ENCODE peak calls at places on chromosomes 7 and 10, in nine cellular contexts. One of them, this sample, is unnamed.

GRCh38 chr10:27542812-27543211 is 38.7 kb downstream of the RAB18 start:
- DNase-seq in stomach: no peak
- DNase-seq in GM12878: no peak
- DNase-seq in mucosa of descending colon: no peak
- DNase-seq in lung: no peak
- DNase-seq in AG04449: peak; percentile 17
- DNase-seq in progenitor cell of endocrine pancreas: no peak
- DNase-seq in fibroblast of pulmonary artery: peak; percentile 57
- DNase-seq in PC-3: no peak
- DNase-seq in this sample: no peak

GRCh38 chr10:11810313-11810766 is 12.8 kb upstream of the PROSER2 start:
- DNase-seq in lung: no peak
- DNase-seq in AG04449: no peak
- DNase-seq in GM12878: no peak
- DNase-seq in mucosa of descending colon: no peak
- DNase-seq in PC-3: peak; percentile 41
- DNase-seq in fibroblast of pulmonary artery: peak; percentile 58
- DNase-seq in stomach: no peak
- DNase-seq in progenitor cell of endocrine pancreas: no peak
- DNase-seq in this sample: no peak

GRCh38 chr7:140174217-140174616 is 2.6 kb downstream of the KDM7A start:
- DNase-seq in stomach: no peak
- DNase-seq in AG04449: no peak
- DNase-seq in mucosa of descending colon: no peak
- DNase-seq in lung: no peak
- DNase-seq in GM12878: no peak
- DNase-seq in progenitor cell of endocrine pancreas: no peak
- DNase-seq in fibroblast of pulmonary artery: no peak
- DNase-seq in PC-3: no peak
- DNase-seq in this sample: no peak

GRCh38 chr10:3054816-3055202 is 12.5 kb upstream of the PFKP start:
- DNase-seq in AG04449: no peak
- DNase-seq in stomach: no peak
- DNase-seq in PC-3: no peak
- DNase-seq in GM12878: no peak
- DNase-seq in lung: no peak
- DNase-seq in progenitor cell of endocrine pancreas: no peak
- DNase-seq in fibroblast of pulmonary artery: peak; percentile 53
- DNase-seq in mucosa of descending colon: no peak
- DNase-seq in this sample: no peak

GRCh38 chr10:132464256-132465192 is 67.5 kb downstream of the PWWP2B start:
- DNase-seq in PC-3: no peak
- DNase-seq in progenitor cell of endocrine pancreas: no peak
- DNase-seq in AG04449: no peak
- DNase-seq in mucosa of descending colon: peak; percentile 79
- DNase-seq in lung: no peak
- DNase-seq in GM12878: no peak
- DNase-seq in stomach: peak; percentile 93
- DNase-seq in fibroblast of pulmonary artery: peak; percentile 43
- DNase-seq in this sample: no peak

GRCh38 chr10:49115015-49115795 is at the start of gene VSTM4:
- DNase-seq in lung: peak; percentile 39
- DNase-seq in stomach: no peak
- DNase-seq in GM12878: no peak
- DNase-seq in mucosa of descending colon: no peak
- DNase-seq in AG04449: no peak
- DNase-seq in PC-3: no peak
- DNase-seq in progenitor cell of endocrine pancreas: peak; percentile 22
- DNase-seq in fibroblast of pulmonary artery: peak; percentile 39
- DNase-seq in this sample: peak; percentile 57

GRCh38 chr7:75045881-75046280 is 27.7 kb downstream of the RCC1L start:
- DNase-seq in stomach: no peak
- DNase-seq in GM12878: no peak
- DNase-seq in progenitor cell of endocrine pancreas: no peak
- DNase-seq in mucosa of descending colon: no peak
- DNase-seq in AG04449: no peak
- DNase-seq in lung: no peak
- DNase-seq in PC-3: no peak
- DNase-seq in fibroblast of pulmonary artery: no peak
- DNase-seq in this sample: peak; percentile 74

GRCh38 chr10:95237376-95238170 is 43.5 kb downstream of the ACSM6 start:
- DNase-seq in PC-3: peak; percentile 35
- DNase-seq in fibroblast of pulmonary artery: no peak
- DNase-seq in lung: no peak
- DNase-seq in AG04449: no peak
- DNase-seq in progenitor cell of endocrine pancreas: no peak
- DNase-seq in mucosa of descending colon: no peak
- DNase-seq in GM12878: no peak
- DNase-seq in stomach: no peak
- DNase-seq in this sample: no peak

GRCh38 chr7:153921408-153921807 is 130.8 kb upstream of the DPP6 start:
- DNase-seq in mucosa of descending colon: no peak
- DNase-seq in AG04449: no peak
- DNase-seq in GM12878: no peak
- DNase-seq in PC-3: no peak
- DNase-seq in fibroblast of pulmonary artery: no peak
- DNase-seq in progenitor cell of endocrine pancreas: no peak
- DNase-seq in stomach: no peak
- DNase-seq in lung: no peak
- DNase-seq in this sample: no peak

GRCh38 chr10:13624630-13625029 is 37.9 kb downstream of the PRPF18 start:
- DNase-seq in PC-3: no peak
- DNase-seq in mucosa of descending colon: no peak
- DNase-seq in GM12878: no peak
- DNase-seq in fibroblast of pulmonary artery: no peak
- DNase-seq in stomach: no peak
- DNase-seq in AG04449: no peak
- DNase-seq in progenitor cell of endocrine pancreas: no peak
- DNase-seq in lung: no peak
- DNase-seq in this sample: no peak

GRCh38 chr10:72173267-72173634 is 42.6 kb upstream of the ANAPC16 start:
- DNase-seq in PC-3: no peak
- DNase-seq in progenitor cell of endocrine pancreas: no peak
- DNase-seq in stomach: no peak
- DNase-seq in lung: no peak
- DNase-seq in mucosa of descending colon: no peak
- DNase-seq in GM12878: peak; percentile 56
- DNase-seq in fibroblast of pulmonary artery: no peak
- DNase-seq in AG04449: no peak
- DNase-seq in this sample: no peak

GRCh38 chr10:21953585-21954057 is 49.9 kb downstream of the DNAJC1 start:
- DNase-seq in PC-3: peak; percentile 43
- DNase-seq in AG04449: peak; percentile 1
- DNase-seq in fibroblast of pulmonary artery: peak; percentile 79
- DNase-seq in progenitor cell of endocrine pancreas: no peak
- DNase-seq in stomach: no peak
- DNase-seq in lung: no peak
- DNase-seq in mucosa of descending colon: no peak
- DNase-seq in GM12878: no peak
- DNase-seq in this sample: no peak

GRCh38 chr7:21141476-21141875 is 286.4 kb upstream of the SP4 start:
- DNase-seq in PC-3: no peak
- DNase-seq in fibroblast of pulmonary artery: no peak
- DNase-seq in stomach: no peak
- DNase-seq in lung: no peak
- DNase-seq in mucosa of descending colon: no peak
- DNase-seq in GM12878: no peak
- DNase-seq in progenitor cell of endocrine pancreas: no peak
- DNase-seq in AG04449: no peak
- DNase-seq in this sample: no peak

GRCh38 chr7:95191793-95192192 is 132.5 kb downstream of the PON1 start:
- DNase-seq in fibroblast of pulmonary artery: no peak
- DNase-seq in stomach: no peak
- DNase-seq in PC-3: no peak
- DNase-seq in progenitor cell of endocrine pancreas: no peak
- DNase-seq in mucosa of descending colon: no peak
- DNase-seq in AG04449: no peak
- DNase-seq in GM12878: no peak
- DNase-seq in lung: no peak
- DNase-seq in this sample: no peak

GRCh38 chr7:95190515-95190914 is 133.8 kb downstream of the PON1 start:
- DNase-seq in AG04449: no peak
- DNase-seq in stomach: no peak
- DNase-seq in mucosa of descending colon: no peak
- DNase-seq in fibroblast of pulmonary artery: peak; percentile 15
- DNase-seq in progenitor cell of endocrine pancreas: no peak
- DNase-seq in GM12878: no peak
- DNase-seq in PC-3: peak; percentile 8
- DNase-seq in lung: no peak
- DNase-seq in this sample: no peak
- TF ChIP-seq CTCF in AG04449: no peak
- TF ChIP-seq CTCF in stomach: no peak
- TF ChIP-seq CTCF in mucosa of descending colon: no peak
- TF ChIP-seq CTCF in fibroblast of pulmonary artery: peak; percentile 23
- TF ChIP-seq CTCF in progenitor cell of endocrine pancreas: no peak
- TF ChIP-seq CTCF in GM12878: peak; percentile 39
- TF ChIP-seq CTCF in PC-3: peak; percentile 55
- TF ChIP-seq CTCF in lung: no peak
- TF ChIP-seq CTCF in this sample: no peak

DNA sequence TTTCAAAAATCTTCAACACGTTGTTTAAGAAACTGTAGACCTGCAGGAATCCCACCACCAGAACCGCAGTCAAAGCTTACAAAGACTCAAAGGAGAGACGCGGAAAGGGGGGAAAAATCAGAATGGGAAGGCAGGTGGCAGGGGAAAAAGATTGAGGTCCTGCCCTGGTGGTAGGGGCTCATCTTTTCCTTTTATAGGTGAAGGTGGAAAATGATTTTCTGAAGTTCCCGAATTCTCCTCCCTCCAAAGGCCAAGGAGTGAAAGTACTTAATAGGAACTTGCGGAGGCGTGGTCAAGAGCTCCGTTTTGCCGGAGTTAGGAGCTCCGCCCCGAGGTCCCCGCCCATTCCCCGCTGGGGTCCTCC is 729 bp downstream of the BBIP1 start:
- DNase-seq in fibroblast of pulmonary artery: peak; percentile 97
- DNase-seq in AG04449: peak; percentile 74
- DNase-seq in GM12878: peak; percentile 63
- DNase-seq in mucosa of descending colon: peak; percentile 98
- DNase-seq in PC-3: peak; percentile 89
- DNase-seq in stomach: peak; percentile 97
- DNase-seq in lung: peak; percentile 96
- DNase-seq in progenitor cell of endocrine pancreas: no peak
- DNase-seq in this sample: no peak
- TF ChIP-seq CTCF in fibroblast of pulmonary artery: no peak
- TF ChIP-seq CTCF in AG04449: no peak
- TF ChIP-seq CTCF in GM12878: no peak
- TF ChIP-seq CTCF in mucosa of descending colon: no peak
- TF ChIP-seq CTCF in PC-3: no peak
- TF ChIP-seq CTCF in stomach: no peak
- TF ChIP-seq CTCF in lung: no peak
- TF ChIP-seq CTCF in progenitor cell of endocrine pancreas: peak; percentile 6
- TF ChIP-seq CTCF in this sample: peak; percentile 18

GRCh38 chr7:106094780-106095179 is 17.3 kb downstream of the SYPL1 start:
- DNase-seq in GM12878: no peak
- DNase-seq in lung: no peak
- DNase-seq in progenitor cell of endocrine pancreas: no peak
- DNase-seq in fibroblast of pulmonary artery: no peak
- DNase-seq in mucosa of descending colon: no peak
- DNase-seq in stomach: no peak
- DNase-seq in PC-3: no peak
- DNase-seq in AG04449: no peak
- DNase-seq in this sample: no peak
- TF ChIP-seq CTCF in GM12878: peak; percentile 14
- TF ChIP-seq CTCF in lung: no peak
- TF ChIP-seq CTCF in progenitor cell of endocrine pancreas: no peak
- TF ChIP-seq CTCF in fibroblast of pulmonary artery: no peak
- TF ChIP-seq CTCF in mucosa of descending colon: no peak
- TF ChIP-seq CTCF in stomach: no peak
- TF ChIP-seq CTCF in PC-3: peak; percentile 46
- TF ChIP-seq CTCF in AG04449: no peak
- TF ChIP-seq CTCF in this sample: no peak

GRCh38 chr7:27329917-27330316 is 87.3 kb downstream of the EVX1 start:
- DNase-seq in GM12878: no peak
- DNase-seq in AG04449: no peak
- DNase-seq in progenitor cell of endocrine pancreas: no peak
- DNase-seq in stomach: no peak
- DNase-seq in fibroblast of pulmonary artery: no peak
- DNase-seq in lung: no peak
- DNase-seq in mucosa of descending colon: no peak
- DNase-seq in PC-3: peak; percentile 30
- DNase-seq in this sample: no peak
- TF ChIP-seq CTCF in GM12878: no peak
- TF ChIP-seq CTCF in AG04449: no peak
- TF ChIP-seq CTCF in progenitor cell of endocrine pancreas: peak; percentile 12
- TF ChIP-seq CTCF in stomach: no peak
- TF ChIP-seq CTCF in fibroblast of pulmonary artery: no peak
- TF ChIP-seq CTCF in lung: no peak
- TF ChIP-seq CTCF in mucosa of descending colon: no peak
- TF ChIP-seq CTCF in PC-3: peak; percentile 50
- TF ChIP-seq CTCF in this sample: peak; percentile 27

GRCh38 chr10:117477961-117478670 is 64.4 kb upstream of the EMX2 start:
- DNase-seq in AG04449: peak; percentile 82
- DNase-seq in stomach: no peak
- DNase-seq in progenitor cell of endocrine pancreas: no peak
- DNase-seq in fibroblast of pulmonary artery: peak; percentile 77
- DNase-seq in lung: no peak
- DNase-seq in PC-3: peak; percentile 76
- DNase-seq in mucosa of descending colon: no peak
- DNase-seq in GM12878: no peak
- DNase-seq in this sample: no peak
- TF ChIP-seq CTCF in AG04449: peak; percentile 35
- TF ChIP-seq CTCF in stomach: no peak
- TF ChIP-seq CTCF in progenitor cell of endocrine pancreas: no peak
- TF ChIP-seq CTCF in fibroblast of pulmonary artery: peak; percentile 19
- TF ChIP-seq CTCF in lung: no peak
- TF ChIP-seq CTCF in PC-3: peak; percentile 60
- TF ChIP-seq CTCF in mucosa of descending colon: no peak
- TF ChIP-seq CTCF in GM12878: peak; percentile 8
- TF ChIP-seq CTCF in this sample: no peak

GRCh38 chr7:16801111-16801542 is 3.7 kb downstream of the AGR2 start:
- DNase-seq in progenitor cell of endocrine pancreas: no peak
- DNase-seq in AG04449: peak; percentile 28
- DNase-seq in stomach: no peak
- DNase-seq in mucosa of descending colon: no peak
- DNase-seq in fibroblast of pulmonary artery: peak; percentile 71
- DNase-seq in lung: no peak
- DNase-seq in PC-3: peak; percentile 94
- DNase-seq in GM12878: no peak
- DNase-seq in this sample: no peak
- TF ChIP-seq CTCF in progenitor cell of endocrine pancreas: peak; percentile 56
- TF ChIP-seq CTCF in AG04449: peak; percentile 42
- TF ChIP-seq CTCF in stomach: peak; percentile 31
- TF ChIP-seq CTCF in mucosa of descending colon: peak; percentile 6
- TF ChIP-seq CTCF in fibroblast of pulmonary artery: peak; percentile 66
- TF ChIP-seq CTCF in lung: no peak
- TF ChIP-seq CTCF in PC-3: peak; percentile 78
- TF ChIP-seq CTCF in GM12878: peak; percentile 41
- TF ChIP-seq CTCF in this sample: peak; percentile 53